ENCODE peak calls at places on chromosomes 12 and 14, in nine cellular contexts. L, F, A, I, J, R, T, C and N are unnamed samples.

GRCh38 chr14:91889477-91890211 is 22.3 kb upstream of the TC2N start:
- DNase-seq in L (peak; percentile 38), F (peak; percentile 44), A (no peak), I (no peak), J (no peak), R (no peak), T (no peak), C (no peak), N (no peak)

GRCh38 chr14:71336488-71337192 is 429.4 kb downstream of the PCNX1 start:
- DNase-seq in L (no peak), F (no peak), A (peak; percentile 42), I (no peak), J (no peak), R (no peak), T (no peak), C (no peak), N (no peak)

GRCh38 chr12:13171921-13172859 is 24.3 kb upstream of the EMP1 start:
- DNase-seq in L (no peak), F (peak; percentile 36), A (peak; percentile 75), I (peak; percentile 91), J (peak; percentile 75), R (peak; percentile 89), T (no peak), C (peak; percentile 69), N (no peak)

GRCh38 chr14:100304825-100305445 is 1.3 kb downstream of the SLC25A29 start:
- DNase-seq in L (peak; percentile 58), F (no peak), A (peak; percentile 47), I (peak; percentile 51), J (peak; percentile 64), R (no peak), T (peak; percentile 22), C (peak; percentile 49), N (no peak)

GRCh38 chr12:1638167-1638566 is 9.1 kb downstream of the WNT5B start:
- DNase-seq in L (no peak), F (no peak), A (no peak), I (no peak), J (no peak), R (no peak), T (no peak), C (no peak), N (no peak)

GRCh38 chr14:93970589-93970966 is 5.8 kb downstream of the ASB2 start:
- DNase-seq in L (no peak), F (peak; percentile 69), A (peak; percentile 20), I (peak; percentile 46), J (no peak), R (no peak), T (no peak), C (no peak), N (no peak)

GRCh38 chr12:152440-152839 is 61.5 kb downstream of the SLC6A12 start:
- DNase-seq in L (no peak), F (no peak), A (no peak), I (peak; percentile 45), J (peak; percentile 44), R (no peak), T (peak; percentile 63), C (no peak), N (no peak)

GRCh38 chr12:28059220-28059619 is 86.7 kb upstream of the PTHLH start:
- DNase-seq in L (no peak), F (no peak), A (no peak), I (no peak), J (no peak), R (no peak), T (no peak), C (no peak), N (no peak)

GRCh38 chr12:107475900-107476299 is 209.7 kb upstream of the PWP1 start:
- DNase-seq in L (no peak), F (no peak), A (no peak), I (no peak), J (no peak), R (no peak), T (no peak), C (no peak), N (no peak)

GRCh38 chr14:68945585-68946289 is 33.4 kb downstream of the ACTN1 start:
- DNase-seq in L (peak; percentile 27), F (no peak), A (peak; percentile 50), I (no peak), J (no peak), R (no peak), T (no peak), C (no peak), N (no peak)

GRCh38 chr14:63852271-63852816 is 460 bp upstream of the SYNE2 start:
- DNase-seq in L (no peak), F (no peak), A (no peak), I (peak; percentile 27), J (peak; percentile 45), R (no peak), T (peak; percentile 20), C (peak; percentile 34), N (no peak)

GRCh38 chr12:14431990-14432389 is 66.5 kb downstream of the ATF7IP start:
- DNase-seq in L (no peak), F (no peak), A (no peak), I (no peak), J (no peak), R (no peak), T (no peak), C (no peak), N (no peak)

GRCh38 chr12:50720085-50720484 is 43.8 kb upstream of the ATF1 start:
- DNase-seq in L (no peak), F (no peak), A (no peak), I (no peak), J (peak; percentile 49), R (peak; percentile 20), T (peak; percentile 50), C (peak; percentile 30), N (no peak)

GRCh38 chr14:103084021-103084919 is at the start of gene LBHD2:
- DNase-seq in L (no peak), F (no peak), A (no peak), I (no peak), J (peak; percentile 45), R (no peak), T (peak; percentile 17), C (peak; percentile 25), N (no peak)

GRCh38 chr12:49000346-49000745 is 1.2 kb upstream of the DDN start:
- DNase-seq in L (no peak), F (no peak), A (no peak), I (no peak), J (no peak), R (no peak), T (no peak), C (no peak), N (no peak)
- H3K4me3 ChIP-seq in L (no peak overlapping the region), F (no peak overlapping the region), A (no peak overlapping the region), I (no peak overlapping the region), J (no peak overlapping the region), R (no peak overlapping the region), T (no peak overlapping the region), C (no peak overlapping the region), N (no peak overlapping the region)

DNA sequence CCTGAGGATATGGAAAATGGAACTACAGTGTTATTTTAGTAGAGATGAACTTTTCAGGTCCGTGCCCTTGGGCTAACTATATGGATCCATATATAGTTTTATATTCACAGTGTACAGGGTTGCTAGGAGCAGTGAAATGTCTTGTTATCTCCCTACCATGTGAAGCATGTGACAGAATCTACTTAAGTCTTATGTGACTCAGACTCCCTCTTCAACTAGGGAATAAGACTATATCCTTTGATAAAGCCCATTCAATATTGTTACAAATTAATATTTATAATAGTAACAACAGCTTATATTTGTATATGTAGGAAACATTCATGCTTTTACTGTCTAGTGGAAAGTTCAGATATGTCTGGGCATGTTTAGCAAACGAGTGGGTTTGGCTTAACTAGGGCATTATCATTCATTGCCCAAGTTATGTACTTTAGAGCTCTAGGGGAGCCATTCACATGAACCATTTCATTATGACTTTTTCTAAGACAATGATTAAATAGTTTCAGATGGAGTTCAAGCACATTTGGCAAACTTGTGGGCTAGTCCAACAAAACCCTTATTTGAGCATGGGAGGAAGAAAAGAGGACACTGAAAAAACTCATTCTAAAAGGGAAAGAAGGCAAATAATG is 306.0 kb upstream of the G2E3 start:
- DNase-seq in L (no peak), F (no peak), A (no peak), I (peak; percentile 76), J (peak; percentile 34), R (peak; percentile 43), T (peak; percentile 15), C (peak; percentile 53), N (no peak)
- H3K4me3 ChIP-seq in L (no peak overlapping the region), F (no peak overlapping the region), A (no peak overlapping the region), I (no peak overlapping the region), J (no peak overlapping the region), R (no peak overlapping the region), T (no peak overlapping the region), C (no peak overlapping the region), N (no peak overlapping the region)

DNA sequence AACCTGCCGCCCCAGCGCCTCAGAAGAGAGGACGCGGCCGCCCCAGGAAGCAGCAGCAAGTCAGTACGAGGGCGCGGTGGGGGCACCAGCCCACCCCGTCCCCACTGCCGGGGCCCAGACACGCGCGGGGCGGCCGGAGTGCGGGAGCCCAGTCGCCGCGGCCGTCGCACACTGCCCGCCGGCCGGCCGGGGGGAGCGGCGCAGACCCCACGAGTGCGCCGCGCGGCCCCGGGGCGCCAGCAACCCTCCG is 965 bp downstream of the HMGA2 start:
- DNase-seq in L (no peak), F (no peak), A (no peak), I (no peak), J (no peak), R (no peak), T (no peak), C (no peak), N (no peak)
- H3K4me3 ChIP-seq in L (peak overlapping the region; percentile 27), F (peak overlapping the region; percentile 54), A (peak overlapping the region; percentile 70), I (peak overlapping the region; percentile 76), J (peak overlapping the region; percentile 60), R (peak overlapping the region; percentile 84), T (peak overlapping the region; percentile 93), C (peak overlapping the region; percentile 82), N (peak overlapping the region; percentile 86)

DNA sequence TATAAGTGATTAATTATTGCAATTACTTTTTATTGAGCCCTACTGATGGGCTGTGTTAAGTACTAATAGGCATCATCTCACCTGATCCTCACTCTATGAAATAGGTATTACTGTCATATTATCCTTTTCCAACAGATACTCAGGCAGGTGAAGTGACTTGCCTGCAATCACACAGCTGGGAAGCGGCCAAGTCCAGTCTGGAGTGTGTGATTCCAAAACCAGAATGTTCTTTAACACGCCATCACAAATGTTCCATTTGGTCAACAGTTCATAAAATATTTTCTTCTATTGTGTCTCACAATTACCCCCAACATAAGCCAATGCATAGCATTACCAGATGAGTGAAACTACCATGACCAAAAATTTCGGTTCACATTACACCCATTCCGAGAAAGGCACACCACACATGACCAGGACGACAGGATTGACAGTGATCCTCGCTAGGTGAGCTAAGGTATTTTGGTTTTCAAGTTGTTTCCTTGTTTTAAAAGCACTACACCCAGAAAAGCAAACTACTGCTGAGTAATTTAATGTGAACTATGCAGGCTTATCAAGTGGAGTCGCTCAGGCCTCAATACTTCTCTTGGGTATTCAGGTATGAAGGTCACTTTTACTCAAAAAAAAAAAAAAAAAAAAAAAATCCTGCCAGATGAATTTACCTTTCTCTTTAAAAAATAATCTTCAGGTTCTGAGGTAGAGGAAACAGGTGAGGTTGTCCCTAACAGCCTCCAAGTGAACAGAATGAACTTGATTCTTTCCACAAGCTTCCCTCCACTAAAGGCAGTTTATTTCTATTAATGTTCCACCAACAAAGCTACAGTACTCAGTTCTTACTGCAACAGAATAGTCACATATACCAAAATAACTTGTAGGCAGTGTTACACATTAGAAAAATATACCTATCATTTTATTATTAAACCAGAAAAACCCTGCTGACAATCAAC is 2.4 kb downstream of the VPS37B start:
- DNase-seq in L (no peak), F (no peak), A (no peak), I (peak; percentile 51), J (no peak), R (no peak), T (no peak), C (no peak), N (no peak)
- H3K4me3 ChIP-seq in L (no peak overlapping the region), F (peak overlapping the region; percentile 96), A (no peak overlapping the region), I (peak overlapping the region; percentile 100), J (peak overlapping the region; percentile 87), R (no peak overlapping the region), T (no peak overlapping the region), C (peak overlapping the region; percentile 83), N (peak overlapping the region; percentile 95)

GRCh38 chr12:124563401-124563800 is 4.0 kb downstream of the NCOR2 start:
- DNase-seq in L (no peak), F (no peak), A (no peak), I (no peak), J (no peak), R (no peak), T (no peak), C (no peak), N (no peak)
- H3K4me3 ChIP-seq in L (no peak overlapping the region), F (no peak overlapping the region), A (no peak overlapping the region), I (no peak overlapping the region), J (no peak overlapping the region), R (no peak overlapping the region), T (no peak overlapping the region), C (no peak overlapping the region), N (no peak overlapping the region)